ENCODE peak calls at places on chromosomes 7 and 10, in six cellular contexts. G is RCC 7860, J is NCI-H748 treated with DMSO at 0.1 percent for 48 hours, W is D721Med, O is brain microvascular endothelial cell, L is head of caudate nucleus. R is an unnamed sample.

GRCh38 chr7:29158748-29159147 is 12.4 kb upstream of the CPVL start:
- DNase-seq in J (no peak), G (no peak), L (no peak), W (no peak), O (no peak), R (no peak)

GRCh38 chr7:91347288-91347687 is 83.1 kb downstream of the FZD1 start:
- DNase-seq in W (no peak), O (peak; percentile 67), G (no peak), J (no peak), L (no peak), R (no peak)

GRCh38 chr10:35413985-35414861 is 77.9 kb downstream of the CCNY start:
- DNase-seq in W (no peak), G (peak; percentile 41), O (peak; percentile 47), L (peak; percentile 72), J (no peak), R (no peak)

GRCh38 chr10:58299580-58299979 is 30.6 kb downstream of the CISD1 start:
- DNase-seq in O (peak; percentile 48), J (peak; percentile 28), W (peak; percentile 38), G (peak; percentile 33), L (peak; percentile 31), R (peak; percentile 69)

GRCh38 chr10:101130984-101131961 is at the start of gene TLX1:
- DNase-seq in J (peak; percentile 6), O (no peak), G (no peak), L (no peak), W (peak; percentile 47), R (no peak)

GRCh38 chr10:73159038-73159648 is 8.7 kb downstream of the ECD start:
- DNase-seq in L (no peak), O (peak; percentile 57), W (no peak), J (peak; percentile 5), G (peak; percentile 44), R (peak; percentile 61)

GRCh38 chr10:77865585-77866324 is 60.8 kb downstream of the DLG5 start:
- DNase-seq in J (no peak), L (no peak), G (no peak), O (no peak), W (no peak), R (no peak)

GRCh38 chr7:53306846-53307245 is 271.4 kb downstream of the POM121L12 start:
- DNase-seq in W (no peak), J (no peak), O (no peak), G (no peak), L (no peak), R (no peak)

GRCh38 chr7:116399808-116400207 is 99.7 kb upstream of the CAV2 start:
- DNase-seq in L (no peak), W (no peak), G (peak; percentile 79), J (no peak), O (peak; percentile 22), R (no peak)

GRCh38 chr7:136868496-136869005 is at the start of gene CHRM2:
- DNase-seq in O (no peak), L (no peak), G (no peak), J (no peak), W (no peak), R (no peak)

R was measured in SK-MEL-5.